ENCODE peak calls at places on chromosomes 5 and 9, in four cellular contexts. D is HepG2, H is IMR-90, R is H1. G is an unnamed sample.

GRCh38 chr5:107487056-107487461 is 183.7 kb downstream of the EFNA5 start:
- DNase-seq in D (no peak), H (peak), R (no peak), G (no peak)

GRCh38 chr9:77374266-77374665 is 196.9 kb downstream of the VPS13A start:
- DNase-seq in D (no peak), H (peak), R (no peak), G (no peak)

GRCh38 chr9:4864234-4864661 is 71.5 kb downstream of the RCL1 start:
- DNase-seq in D (no peak), H (no peak), R (no peak), G (no peak)

GRCh38 chr5:149708981-149709594 is 21.0 kb upstream of the PPARGC1B start:
- DNase-seq in D (no peak), H (no peak), R (no peak), G (no peak)

GRCh38 chr5:142432961-142433360 is 108.1 kb upstream of the SPRY4 start:
- DNase-seq in D (no peak), H (no peak), R (no peak), G (no peak)

GRCh38 chr9:37512439-37512838 is 26.7 kb downstream of the POLR1E start:
- DNase-seq in D (no peak), H (no peak), R (no peak), G (no peak)

GRCh38 chr9:89593776-89594427 is 10.9 kb upstream of the GADD45G start:
- DNase-seq in D (peak), H (peak), R (no peak), G (peak)

GRCh38 chr5:159181152-159181551 is 28.2 kb downstream of the RNF145 start:
- DNase-seq in D (no peak), H (peak), R (no peak), G (no peak)

GRCh38 chr5:160887780-160888179 is 35.8 kb upstream of the ATP10B start:
- DNase-seq in D (peak), H (no peak), R (no peak), G (no peak)

GRCh38 chr5:88761939-88762338 is 121.0 kb downstream of the MEF2C start:
- DNase-seq in D (no peak), H (no peak), R (no peak), G (no peak)

GRCh38 chr9:29230931-29231330 is 1657.7 kb upstream of the C9orf72 start:
- DNase-seq in D (no peak), H (no peak), R (no peak), G (no peak)

GRCh38 chr5:113330533-113331200 is 104.1 kb downstream of the TSSK1B start:
- DNase-seq in D (peak), H (peak), R (no peak), G (peak)

GRCh38 chr9:14343236-14343947 is 29.5 kb upstream of the NFIB start:
- DNase-seq in D (no peak), H (no peak), R (no peak), G (no peak)

GRCh38 chr9:129873563-129873962 is 38.3 kb downstream of the USP20 start:
- DNase-seq in D (no peak), H (no peak), R (no peak), G (no peak)

GRCh38 chr9:10633785-10634184 is 21.0 kb upstream of the PTPRD start:
- DNase-seq in D (no peak), H (no peak), R (no peak), G (no peak)

GRCh38 chr9:36036253-36036779 is 397 bp upstream of the RECK start:
- DNase-seq in D (no peak), H (no peak), R (no peak), G (no peak)

GRCh38 chr5:150436141-150436680 is 13.3 kb downstream of the RPS14 start:
- DNase-seq in D (peak), H (peak), R (peak), G (peak)

GRCh38 chr9:128098017-128098935 is 29.3 kb downstream of the PTGES2 start:
- DNase-seq in D (peak), H (peak), R (peak), G (peak)

GRCh38 chr9:22840641-22841040 is 394.0 kb downstream of the DMRTA1 start:
- DNase-seq in D (no peak), H (no peak), R (no peak), G (no peak)

GRCh38 chr5:179605026-179605833 is 18.2 kb downstream of the HNRNPH1 start:
- DNase-seq in D (no peak), H (peak), R (no peak), G (no peak)

GRCh38 chr5:2886531-2886930 is 135.1 kb upstream of the IRX2 start:
- DNase-seq in D (no peak), H (no peak), R (no peak), G (no peak)

GRCh38 chr9:111634860-111635259 is 3.7 kb downstream of the DNAJC25 start:
- DNase-seq in D (peak), H (no peak), R (no peak), G (no peak)

GRCh38 chr9:38435526-38435925 is 11.3 kb upstream of the IGFBPL1 start:
- DNase-seq in D (no peak), H (no peak), R (no peak), G (no peak)

GRCh38 chr5:149845601-149846000 is 99.0 kb downstream of the PDE6A start:
- DNase-seq in D (no peak), H (no peak), R (no peak), G (no peak)

GRCh38 chr5:56130664-56131063 is 102.5 kb downstream of the ANKRD55 start:
- DNase-seq in D (no peak), H (no peak), R (no peak), G (no peak)

GRCh38 chr5:850511-851006 is at the start of gene ZDHHC11:
- DNase-seq in D (peak), H (no peak), R (no peak), G (no peak)
- TF ChIP-seq USF2 in D (no peak), H (no peak), R (no peak), G (no peak)

DNA sequence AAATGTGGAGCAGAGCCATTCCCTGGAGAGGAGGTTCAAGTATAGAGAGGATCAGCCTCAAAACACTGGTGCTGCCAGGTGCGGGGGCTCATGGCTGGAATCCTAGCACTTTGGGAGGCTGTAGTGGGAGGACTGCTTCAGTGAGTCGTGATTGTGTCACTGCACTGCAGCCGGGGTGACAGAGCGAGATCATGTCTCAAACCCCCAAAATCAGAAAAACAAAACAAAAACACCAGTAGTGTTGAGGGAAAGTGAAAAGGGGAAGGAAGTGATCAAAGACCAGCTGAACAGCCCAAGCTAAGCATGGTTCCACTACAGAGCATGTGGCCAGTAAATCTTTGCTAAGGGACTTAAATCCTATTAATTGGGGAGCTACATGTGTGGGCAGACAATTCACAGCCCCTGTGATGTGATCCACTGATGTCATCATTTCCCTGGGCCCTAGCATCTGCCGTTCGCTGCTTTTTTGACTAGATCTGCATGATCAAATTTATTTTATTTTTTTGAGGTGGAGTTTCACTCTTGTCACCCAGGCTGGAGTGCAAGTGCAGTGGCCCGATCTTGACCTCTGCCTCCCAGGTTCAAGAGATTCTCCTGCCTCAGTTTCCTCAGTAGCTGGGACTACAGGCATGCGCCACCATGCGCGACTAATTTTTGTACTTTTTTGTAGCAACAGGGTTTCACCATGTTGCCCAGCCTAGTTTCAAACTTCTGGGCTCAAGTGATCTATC is 2.7 kb upstream of the PCBD2 start:
- DNase-seq in D (no peak), H (peak), R (no peak), G (no peak)
- H3K27ac ChIP-seq in D (no peak), H (no peak), R (no peak), G (no peak)

GRCh38 chr9:94445846-94446245 is 109.0 kb upstream of the PCAT7 start:
- DNase-seq in D (no peak), H (no peak), R (no peak), G (no peak)

GRCh38 chr9:94441796-94442195 is 113.1 kb upstream of the PCAT7 start:
- DNase-seq in D (no peak), H (no peak), R (no peak), G (no peak)

GRCh38 chr9:94443039-94443722 is 111.7 kb upstream of the PCAT7 start:
- DNase-seq in D (no peak), H (no peak), R (no peak), G (no peak)
- TF ChIP-seq USF2 in D (no peak), H (no peak), R (no peak), G (no peak)

DNA sequence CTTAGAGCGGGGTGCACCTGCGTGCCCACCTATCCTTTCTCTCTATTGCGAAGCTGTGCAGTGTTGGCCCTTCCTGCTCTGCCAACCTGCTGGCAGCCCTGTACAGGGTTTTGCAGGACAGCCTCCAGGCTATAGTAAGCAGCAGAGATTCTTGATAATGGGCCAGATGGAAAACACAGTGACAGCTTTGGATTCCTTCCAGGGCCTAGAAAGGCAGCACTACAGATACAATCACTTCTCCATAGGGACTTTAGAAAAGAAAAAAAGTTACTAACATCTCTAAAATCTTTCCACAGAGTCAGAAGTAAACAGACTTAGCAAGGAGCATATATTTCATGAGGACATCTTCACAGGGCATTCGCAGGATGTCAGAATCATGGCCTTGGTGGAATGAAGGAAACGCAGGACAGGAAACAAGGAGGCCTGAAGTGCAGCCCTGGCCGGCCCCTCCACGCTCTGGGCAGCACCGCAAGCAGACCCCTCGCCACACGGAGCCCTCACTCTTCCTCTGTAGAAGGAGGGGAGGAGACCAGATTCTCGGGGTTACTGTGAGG is 172.1 kb upstream of the GAS1 start:
- DNase-seq in D (no peak), H (peak), R (no peak), G (no peak)
- H3K27ac ChIP-seq in D (no peak), H (peak), R (no peak), G (no peak)

GRCh38 chr5:52665544-52665943 is 122.2 kb upstream of the ITGA1 start:
- DNase-seq in D (no peak), H (peak), R (no peak), G (no peak)

GRCh38 chr5:52672459-52672858 is 115.3 kb upstream of the ITGA1 start:
- DNase-seq in D (no peak), H (peak), R (no peak), G (no peak)

GRCh38 chr5:52668139-52668538 is 119.6 kb upstream of the ITGA1 start:
- DNase-seq in D (no peak), H (no peak), R (no peak), G (no peak)

GRCh38 chr5:52673495-52673894 is 114.2 kb upstream of the ITGA1 start:
- DNase-seq in D (no peak), H (no peak), R (no peak), G (no peak)

GRCh38 chr5:52668544-52669185 is 119.1 kb upstream of the ITGA1 start:
- DNase-seq in D (no peak), H (no peak), R (no peak), G (no peak)
- TF ChIP-seq USF2 in D (no peak), H (no peak), R (peak), G (no peak)

DNA sequence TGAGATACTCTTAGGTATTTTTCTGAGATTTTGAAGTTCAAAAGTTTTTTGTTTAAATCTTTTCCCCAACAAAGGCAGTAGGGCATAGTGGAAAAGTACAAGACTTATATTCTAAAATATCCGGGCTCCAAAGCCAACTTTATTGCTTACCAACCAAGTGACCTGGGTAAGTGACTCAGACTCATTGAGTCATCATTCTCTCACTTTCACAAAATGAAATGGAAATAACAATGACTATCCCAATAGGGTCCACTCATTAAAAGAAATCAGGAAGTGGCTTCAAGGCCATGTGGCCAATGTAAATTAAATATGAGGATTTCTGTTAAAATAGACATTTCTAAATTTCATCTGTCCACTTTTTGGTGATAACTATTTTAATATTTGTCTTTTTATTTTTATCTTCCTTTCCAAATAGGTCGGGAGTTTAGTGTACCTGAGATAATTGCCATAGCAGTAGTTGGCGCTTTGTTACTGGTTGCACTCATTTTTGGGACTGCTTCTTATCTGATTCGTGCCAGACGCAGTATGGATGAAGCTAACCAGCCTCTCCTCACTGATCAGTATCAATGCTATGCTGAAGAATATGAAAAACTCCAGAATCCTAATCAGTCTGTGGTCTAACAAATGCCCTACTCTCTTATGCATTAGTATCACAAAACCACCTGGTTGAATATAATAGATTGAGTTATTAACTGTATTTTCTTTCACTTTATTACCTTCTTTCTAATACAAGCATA is 15.5 kb downstream of the TYRP1 start:
- DNase-seq in D (peak), H (peak), R (no peak), G (peak)
- H3K27ac ChIP-seq in D (no peak), H (no peak), R (no peak), G (peak)

DNA sequence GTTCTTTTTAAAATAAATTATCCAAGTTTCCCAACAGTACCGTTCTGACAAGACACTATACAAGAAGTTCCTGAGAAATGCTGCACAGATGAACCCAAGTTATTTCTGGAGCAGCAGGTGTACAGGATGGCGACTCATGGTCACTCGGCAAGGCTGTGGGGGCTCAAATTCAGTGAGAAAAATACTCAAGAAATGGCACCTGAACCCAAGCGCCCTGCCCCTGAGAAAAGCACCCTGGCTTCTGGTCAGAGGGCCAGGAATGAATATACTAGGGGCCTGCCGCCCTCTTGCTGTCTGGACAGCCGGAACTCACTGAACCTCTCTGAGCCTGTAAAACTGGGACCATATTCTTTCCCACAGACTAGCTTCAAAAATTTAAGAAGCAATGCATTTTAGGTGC is 1.6 kb downstream of the RAPGEF1 start:
- DNase-seq in D (no peak), H (no peak), R (no peak), G (no peak)
- TF ChIP-seq USF2 in D (no peak), H (no peak), R (no peak), G (no peak)

G was measured in A549.